ENCODE peak calls at places on chromosomes 5 and 9, in eight cellular contexts. J, P, Y, R, Z, V, G and L are unnamed samples. For H3K4me1, the result is how much of the 10 kb centered on the place peaks cover.

GRCh38 chr9:137772281-137772873 is 105.2 kb upstream of the CACNA1B start:
- DNase-seq in J (peak), P (no peak), Y (no peak), R (no peak), Z (peak), V (no peak), G (no peak), L (no peak)

GRCh38 chr5:43396762-43397304 is 15.4 kb downstream of the CCL28 start:
- DNase-seq in J (peak), P (peak), Y (peak), R (peak), Z (peak), V (peak), G (peak), L (peak)

GRCh38 chr9:73183917-73184861 is 32.5 kb downstream of the ANXA1 start:
- DNase-seq in J (no peak), P (no peak), Y (no peak), R (no peak), Z (peak), V (peak), G (no peak), L (no peak)

GRCh38 chr5:145938699-145939531 is 2.5 kb downstream of the SH3RF2 start:
- DNase-seq in J (no peak), P (no peak), Y (no peak), R (no peak), Z (no peak), V (no peak), G (no peak), L (no peak)

GRCh38 chr5:54387031-54387430 is 68.5 kb upstream of the HSPB3 start:
- DNase-seq in J (no peak), P (no peak), Y (no peak), R (no peak), Z (no peak), V (no peak), G (no peak), L (no peak)

GRCh38 chr9:16387382-16387781 is 483.1 kb downstream of the BNC2 start:
- DNase-seq in J (no peak), P (no peak), Y (no peak), R (no peak), Z (no peak), V (no peak), G (no peak), L (no peak)

GRCh38 chr5:39100301-39100850 is 26.2 kb upstream of the RICTOR start:
- DNase-seq in J (no peak), P (no peak), Y (no peak), R (no peak), Z (no peak), V (no peak), G (no peak), L (no peak)

GRCh38 chr9:121684381-121685145 is 33.1 kb downstream of the DAB2IP start:
- DNase-seq in J (peak), P (no peak), Y (no peak), R (no peak), Z (peak), V (peak), G (peak), L (peak)

GRCh38 chr9:103713631-103714030 is 380.5 kb upstream of the SMC2 start:
- DNase-seq in J (no peak), P (no peak), Y (no peak), R (no peak), Z (no peak), V (no peak), G (no peak), L (no peak)

GRCh38 chr9:6733831-6734230 is 23.9 kb upstream of the KDM4C start:
- DNase-seq in J (no peak), P (no peak), Y (no peak), R (no peak), Z (no peak), V (no peak), G (no peak), L (no peak)

GRCh38 chr5:111447822-111448221 is 64.5 kb downstream of the STARD4 start:
- DNase-seq in J (no peak), P (no peak), Y (no peak), R (no peak), Z (no peak), V (no peak), G (no peak), L (no peak)

GRCh38 chr9:91904541-91905236 is 45.3 kb downstream of the ROR2 start:
- DNase-seq in J (no peak), P (no peak), Y (no peak), R (no peak), Z (no peak), V (no peak), G (no peak), L (no peak)

GRCh38 chr5:176491056-176491646 is 43.0 kb downstream of the FAF2 start:
- DNase-seq in J (no peak), P (no peak), Y (no peak), R (no peak), Z (peak), V (no peak), G (no peak), L (no peak)

GRCh38 chr5:132591140-132591539 is 34.4 kb downstream of the RAD50 start:
- DNase-seq in J (no peak), P (no peak), Y (no peak), R (no peak), Z (peak), V (no peak), G (no peak), L (no peak)

GRCh38 chr9:91012933-91013841 is 211.6 kb downstream of the SYK start:
- DNase-seq in J (no peak), P (no peak), Y (no peak), R (no peak), Z (no peak), V (no peak), G (no peak), L (no peak)

GRCh38 chr5:56059854-56060253 is 65.1 kb upstream of the IL6ST start:
- DNase-seq in J (no peak), P (no peak), Y (no peak), R (no peak), Z (no peak), V (no peak), G (no peak), L (no peak)

GRCh38 chr5:148941810-148942209 is 115.4 kb downstream of the ADRB2 start:
- DNase-seq in J (no peak), P (no peak), Y (no peak), R (no peak), Z (no peak), V (no peak), G (no peak), L (no peak)

GRCh38 chr5:568809-569208 is 43.3 kb upstream of the CEP72 start:
- DNase-seq in J (no peak), P (no peak), Y (no peak), R (no peak), Z (no peak), V (no peak), G (no peak), L (no peak)

GRCh38 chr5:27048507-27048906 is 10.1 kb upstream of the CDH9 start:
- DNase-seq in J (no peak), P (no peak), Y (no peak), R (no peak), Z (no peak), V (no peak), G (no peak), L (no peak)

GRCh38 chr5:154479160-154479943 is 1.3 kb upstream of the HAND1 start:
- DNase-seq in J (peak), P (no peak), Y (no peak), R (no peak), Z (no peak), V (no peak), G (no peak), L (no peak)

GRCh38 chr9:95481000-95481399 is 35.8 kb downstream of the PTCH1 start:
- DNase-seq in J (no peak), P (no peak), Y (no peak), R (no peak), Z (no peak), V (no peak), G (no peak), L (no peak)

GRCh38 chr9:40927851-40928802 is 200.4 kb downstream of the FOXD4L6 start:
- DNase-seq in J (no peak), P (no peak), Y (no peak), R (no peak), Z (no peak), V (no peak), G (no peak), L (no peak)

GRCh38 chr9:122719218-122719617 is 4.6 kb upstream of the OR1L4 start:
- DNase-seq in J (no peak), P (no peak), Y (no peak), R (no peak), Z (no peak), V (no peak), G (no peak), L (no peak)

GRCh38 chr5:4188704-4189103 is 593.1 kb downstream of the IRX1 start:
- DNase-seq in J (no peak), P (no peak), Y (no peak), R (no peak), Z (no peak), V (no peak), G (no peak), L (no peak)

GRCh38 chr9:78127271-78128225 is 95.9 kb upstream of the GNAQ start:
- DNase-seq in J (no peak), P (no peak), Y (no peak), R (no peak), Z (no peak), V (no peak), G (no peak), L (no peak)

GRCh38 chr9:131419029-131419614 is 25.2 kb downstream of the PRRC2B start:
- DNase-seq in J (no peak), P (no peak), Y (no peak), R (no peak), Z (no peak), V (no peak), G (peak), L (no peak)

GRCh38 chr5:62354028-62354874 is 48.2 kb downstream of the KIF2A start:
- DNase-seq in J (no peak), P (no peak), Y (no peak), R (no peak), Z (peak), V (peak), G (no peak), L (no peak)

GRCh38 chr5:110356687-110357086 is 369.8 kb downstream of the TMEM232 start:
- DNase-seq in J (no peak), P (no peak), Y (no peak), R (no peak), Z (no peak), V (no peak), G (no peak), L (no peak)

GRCh38 chr5:114910727-114911126 is 259.0 kb downstream of the TRIM36 start:
- DNase-seq in J (no peak), P (no peak), Y (no peak), R (no peak), Z (no peak), V (no peak), G (no peak), L (no peak)

GRCh38 chr5:91361055-91361701 is 21.9 kb downstream of the ARRDC3 start:
- DNase-seq in J (no peak), P (no peak), Y (no peak), R (no peak), Z (no peak), V (peak), G (no peak), L (no peak)

GRCh38 chr5:66647146-66647856 is 51.1 kb downstream of the MAST4 start:
- DNase-seq in J (no peak), P (no peak), Y (no peak), R (no peak), Z (no peak), V (no peak), G (no peak), L (no peak)

GRCh38 chr5:65861830-65862241 is 64.5 kb upstream of the ERBIN start:
- DNase-seq in J (no peak), P (no peak), Y (no peak), R (peak), Z (peak), V (no peak), G (no peak), L (no peak)

GRCh38 chr9:108836319-108836718 is 19.5 kb downstream of the ACTL7B start:
- DNase-seq in J (no peak), P (no peak), Y (no peak), R (no peak), Z (no peak), V (no peak), G (no peak), L (no peak)

GRCh38 chr9:108838017-108838416 is 17.8 kb downstream of the ACTL7B start:
- DNase-seq in J (no peak), P (no peak), Y (no peak), R (no peak), Z (peak), V (no peak), G (no peak), L (no peak)

GRCh38 chr9:108835831-108836230 is 20.0 kb downstream of the ACTL7B start:
- DNase-seq in J (no peak), P (no peak), Y (no peak), R (no peak), Z (no peak), V (no peak), G (no peak), L (no peak)

GRCh38 chr9:108837530-108837929 is 18.3 kb downstream of the ACTL7B start:
- DNase-seq in J (no peak), P (no peak), Y (no peak), R (no peak), Z (no peak), V (no peak), G (no peak), L (no peak)

GRCh38 chr9:108836771-108837170 is 19.0 kb downstream of the ACTL7B start:
- DNase-seq in J (no peak), P (no peak), Y (no peak), R (no peak), Z (no peak), V (no peak), G (no peak), L (no peak)
- H3K4me1 ChIP-seq in J (under half), P (under half), Y (under half), R (under half), Z (under half), V (under half), G (under half), L (under half)

DNA sequence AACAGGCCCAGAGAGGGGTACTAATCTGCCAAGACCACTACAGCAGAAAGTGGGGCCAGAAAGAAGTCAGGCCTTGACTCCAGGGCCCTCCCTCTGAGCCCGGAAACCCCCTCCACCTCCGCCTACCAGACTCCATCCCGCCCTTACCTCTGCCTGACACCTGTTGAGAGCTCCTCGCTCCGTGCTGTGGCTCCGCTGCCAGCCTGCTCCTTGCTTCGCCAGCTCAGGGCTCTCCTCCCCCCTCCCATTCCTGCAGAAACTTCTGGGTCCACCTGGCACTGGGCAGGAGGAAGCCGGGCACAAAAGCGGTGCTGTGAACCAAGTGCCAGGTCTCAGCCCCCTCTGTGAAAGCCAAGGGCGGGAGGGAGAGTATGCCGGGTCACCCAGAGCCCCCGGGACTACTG is 6.4 kb upstream of the ST6GALNAC6 start:
- DNase-seq in J (peak), P (peak), Y (no peak), R (no peak), Z (no peak), V (no peak), G (peak), L (peak)
- H3K4me3 ChIP-seq in J (peak), P (no peak), Y (no peak), R (no peak), Z (no peak), V (no peak), G (peak), L (peak)

GRCh38 chr5:6780802-6781391 is 67.7 kb downstream of the TENT4A start:
- DNase-seq in J (no peak), P (no peak), Y (no peak), R (no peak), Z (peak), V (peak), G (no peak), L (no peak)
- TF ChIP-seq CTCF in J (peak), P (peak), Y (no peak), R (no peak), Z (no peak), V (peak), G (peak), L (no peak)

GRCh38 chr9:127975376-127976315 is 5.1 kb downstream of the EEIG1 start:
- DNase-seq in J (no peak), P (peak), Y (no peak), R (no peak), Z (no peak), V (no peak), G (no peak), L (peak)
- H3K4me1 ChIP-seq in J (half or more), P (half or more), Y (half or more), R (under half), Z (half or more), V (half or more), G (half or more), L (half or more)